ENCODE peak calls at places on chromosomes 1 and 21, in four cellular contexts. N is upper lobe of right lung, Z is B cell, X is T-cell. I is an unnamed sample.

GRCh38 chr1:6440198-6441126 is 15.9 kb downstream of the ESPN start:
- DNase-seq in N (peak; percentile 89), Z (peak; percentile 68), X (peak; percentile 79), I (peak; percentile 50)

GRCh38 chr1:148010527-148010926 is 82.3 kb downstream of the GPR89B start:
- DNase-seq in X (no peak), N (no peak), Z (no peak), I (no peak)

GRCh38 chr1:1401457-1402010 is 2.4 kb upstream of the CCNL2 start:
- DNase-seq in X (no peak), Z (no peak), N (no peak), I (no peak)

GRCh38 chr21:44490816-44491215 is 35.5 kb downstream of the LRRC3 start:
- DNase-seq in X (no peak), N (no peak), Z (no peak), I (no peak)

GRCh38 chr21:15543473-15543872 is 186.3 kb upstream of the USP25 start:
- DNase-seq in N (no peak), Z (no peak), X (no peak), I (no peak)

GRCh38 chr1:3702990-3703728 is 49.1 kb upstream of the CCDC27 start:
- DNase-seq in Z (no peak), X (no peak), N (no peak), I (no peak)

GRCh38 chr21:31294691-31295090 is 49.4 kb downstream of the TIAM1 start:
- DNase-seq in Z (no peak), N (no peak), X (no peak), I (no peak)

GRCh38 chr1:86828024-86828423 is 85.9 kb downstream of the SELENOF start:
- DNase-seq in Z (no peak), X (no peak), N (no peak), I (no peak)

GRCh38 chr1:172670316-172670715 is 11.4 kb downstream of the FASLG start:
- DNase-seq in N (no peak), Z (no peak), X (peak; percentile 19), I (no peak)

GRCh38 chr1:119703666-119704450 is 7.9 kb upstream of the PHGDH start:
- DNase-seq in Z (no peak), N (no peak), X (no peak), I (no peak)

GRCh38 chr1:54270543-54270942 is 70.6 kb downstream of the MRPL37 start:
- DNase-seq in N (no peak), X (no peak), Z (no peak), I (no peak)

GRCh38 chr21:26067836-26068401 is 102.7 kb downstream of the APP start:
- DNase-seq in X (no peak), N (no peak), Z (no peak), I (peak; percentile 15)

GRCh38 chr1:200762089-200762488 is 23.4 kb downstream of the CAMSAP2 start:
- DNase-seq in N (no peak), Z (no peak), X (no peak), I (no peak)

GRCh38 chr1:29387210-29387609 is 150.9 kb downstream of the PTPRU start:
- DNase-seq in X (no peak), N (no peak), Z (no peak), I (no peak)

GRCh38 chr1:225467193-225468020 is 39.6 kb upstream of the LBR start:
- DNase-seq in N (peak; percentile 85), X (peak; percentile 81), Z (peak; percentile 88), I (peak; percentile 84)

GRCh38 chr1:200154069-200154767 is 126.7 kb downstream of the NR5A2 start:
- DNase-seq in Z (peak; percentile 70), N (no peak), X (peak; percentile 17), I (peak; percentile 64)

GRCh38 chr21:39109596-39110210 is 73.5 kb downstream of the PSMG1 start:
- DNase-seq in X (no peak), N (no peak), Z (no peak), I (no peak)

GRCh38 chr1:65079941-65080340 is 68.1 kb upstream of the AK4 start:
- DNase-seq in Z (no peak), N (no peak), X (no peak), I (no peak)

I was measured in GM06990.